ENCODE peak calls at places on chromosomes 7 and 10, in four cellular contexts. W is activated T-helper 9 cell treated with anti-CD3 and anti-CD28 coated beads, Interleukin-2, amount 50 U/mL, for 16 hours; F is naive thymus-derived CD8-positive, alpha-beta T cell; Q is LHCN-M2. Y is an unnamed sample.

GRCh38 chr10:63614371-63614891 is 93.2 kb downstream of the REEP3 start:
- DNase-seq in W (no peak), Q (peak; percentile 97), F (no peak), Y (peak; percentile 94)

GRCh38 chr10:7407368-7408002 is 3.3 kb downstream of the SFMBT2 start:
- DNase-seq in F (no peak), Q (no peak), W (no peak), Y (no peak)

GRCh38 chr10:15112657-15113056 is 15.5 kb downstream of the RPP38 start:
- DNase-seq in Q (no peak), F (no peak), W (no peak), Y (no peak)

GRCh38 chr7:158664406-158664805 is 40.2 kb downstream of the NCAPG2 start:
- DNase-seq in F (no peak), W (peak; percentile 3), Q (no peak), Y (no peak)

GRCh38 chr7:23234569-23235296 is 11.8 kb upstream of the GPNMB start:
- DNase-seq in W (no peak), F (no peak), Q (no peak), Y (no peak)

GRCh38 chr7:92835140-92835850 is 1.1 kb downstream of the CDK6 start:
- DNase-seq in W (peak; percentile 47), F (peak; percentile 53), Q (peak; percentile 85), Y (peak; percentile 85)

GRCh38 chr7:73341877-73342276 is 13.9 kb downstream of the FKBP6 start:
- DNase-seq in W (no peak), Q (peak; percentile 87), F (no peak), Y (peak; percentile 69)

GRCh38 chr10:42638053-42638820 is at the start of gene ZNF33B:
- DNase-seq in W (peak; percentile 92), Q (peak; percentile 84), F (peak; percentile 96), Y (peak; percentile 89)

GRCh38 chr10:38038107-38038931 is 27.8 kb downstream of the ZNF33A start:
- DNase-seq in F (no peak), Q (no peak), W (no peak), Y (no peak)

GRCh38 chr7:137970263-137970975 is 31.5 kb downstream of the CREB3L2 start:
- DNase-seq in W (no peak), Q (peak; percentile 83), F (no peak), Y (peak; percentile 70)

GRCh38 chr7:43590862-43591550 is 8.1 kb downstream of the STK17A start:
- DNase-seq in W (no peak), F (no peak), Q (no peak), Y (no peak)

GRCh38 chr7:34222316-34222715 is 317.0 kb downstream of the BMPER start:
- DNase-seq in Q (no peak), W (no peak), F (no peak), Y (no peak)

GRCh38 chr10:101018600-101019439 is 12.1 kb downstream of the PDZD7 start:
- DNase-seq in F (peak; percentile 56), Q (peak; percentile 86), W (peak; percentile 59), Y (peak; percentile 93)

GRCh38 chr10:117784776-117785175 is 242.2 kb downstream of the EMX2 start:
- DNase-seq in F (no peak), Q (no peak), W (no peak), Y (no peak)

GRCh38 chr7:127546313-127546712 is 39.1 kb downstream of the GCC1 start:
- DNase-seq in W (no peak), F (no peak), Q (no peak), Y (no peak)